ENCODE peak calls at places on chromosomes 1 and 21, in five cellular contexts. X, Z, A, O and B are unnamed samples.

GRCh38 chr1:160667896-160668295 is 21.1 kb upstream of the SLAMF1 start:
- DNase-seq in X (no peak), Z (no peak), A (no peak), O (no peak), B (no peak)

GRCh38 chr21:37396855-37397254 is 30.3 kb downstream of the DYRK1A start:
- DNase-seq in X (no peak), Z (no peak), A (no peak), O (no peak), B (no peak)

GRCh38 chr1:186374313-186375151 is 521 bp downstream of the TPR start:
- DNase-seq in X (no peak), Z (no peak), A (no peak), O (peak; percentile 27), B (peak; percentile 1)

GRCh38 chr1:85611390-85611789 is 30.8 kb downstream of the CCN1 start:
- DNase-seq in X (no peak), Z (peak; percentile 85), A (no peak), O (no peak), B (no peak)

GRCh38 chr1:221891708-221892107 is 149.8 kb upstream of the DUSP10 start:
- DNase-seq in X (no peak), Z (no peak), A (no peak), O (no peak), B (no peak)

GRCh38 chr1:40746344-40747090 is 37.1 kb upstream of the KCNQ4 start:
- DNase-seq in X (no peak), Z (no peak), A (no peak), O (no peak), B (no peak)

GRCh38 chr1:54885237-54885679 is 1.7 kb downstream of the DHCR24 start:
- DNase-seq in X (no peak), Z (no peak), A (no peak), O (no peak), B (no peak)

GRCh38 chr1:151222130-151222529 is 23.8 kb downstream of the PIP5K1A start:
- DNase-seq in X (no peak), Z (no peak), A (no peak), O (no peak), B (no peak)

GRCh38 chr1:85264150-85264549 is 4.7 kb upstream of the C1orf52 start:
- DNase-seq in X (no peak), Z (no peak), A (no peak), O (no peak), B (no peak)

GRCh38 chr1:76547916-76548315 is 319.4 kb upstream of the ST6GALNAC5 start:
- DNase-seq in X (no peak), Z (no peak), A (no peak), O (no peak), B (no peak)

GRCh38 chr1:112625696-112626095 is 6.1 kb downstream of the CAPZA1 start:
- DNase-seq in X (peak; percentile 17), Z (no peak), A (no peak), O (no peak), B (no peak)

GRCh38 chr1:35707253-35708178 is 11.2 kb downstream of the C1orf216 start:
- DNase-seq in X (no peak), Z (no peak), A (no peak), O (peak; percentile 61), B (peak; percentile 39)

GRCh38 chr1:210757677-210758076 is 376.3 kb downstream of the KCNH1 start:
- DNase-seq in X (no peak), Z (no peak), A (no peak), O (no peak), B (no peak)

GRCh38 chr1:90783181-90783580 is 66.1 kb upstream of the BARHL2 start:
- DNase-seq in X (no peak), Z (no peak), A (no peak), O (no peak), B (no peak)

GRCh38 chr1:7407547-7407895 is 363.6 kb upstream of the VAMP3 start:
- DNase-seq in X (no peak), Z (no peak), A (no peak), O (no peak), B (no peak)

GRCh38 chr1:36366091-36366661 is 19.5 kb downstream of the STK40 start:
- DNase-seq in X (no peak), Z (no peak), A (no peak), O (peak; percentile 85), B (peak; percentile 62)

GRCh38 chr1:43659384-43659783 is 9.4 kb downstream of the KDM4A start:
- DNase-seq in X (no peak), Z (no peak), A (no peak), O (no peak), B (no peak)

GRCh38 chr1:50378757-50379156 is 44.5 kb downstream of the DMRTA2 start:
- DNase-seq in X (no peak), Z (no peak), A (no peak), O (no peak), B (no peak)

GRCh38 chr1:30670195-30671060 is 53.0 kb downstream of the MATN1 start:
- DNase-seq in X (no peak), Z (no peak), A (no peak), O (no peak), B (no peak)

GRCh38 chr1:83889707-83890106 is 109.2 kb downstream of the TTLL7 start:
- DNase-seq in X (no peak), Z (no peak), A (no peak), O (no peak), B (no peak)

GRCh38 chr1:200665851-200666250 is 3.9 kb downstream of the DDX59 start:
- DNase-seq in X (no peak), Z (no peak), A (no peak), O (no peak), B (no peak)

GRCh38 chr1:116772648-116773045 is 18.4 kb downstream of the CD2 start:
- DNase-seq in X (no peak), Z (no peak), A (no peak), O (no peak), B (no peak)

GRCh38 chr1:200243042-200243437 is 166.8 kb downstream of the ZNF281 start:
- DNase-seq in X (no peak), Z (no peak), A (no peak), O (no peak), B (no peak)

GRCh38 chr1:79082233-79082632 is 75.7 kb upstream of the ADGRL4 start:
- DNase-seq in X (no peak), Z (no peak), A (no peak), O (no peak), B (no peak)

GRCh38 chr1:24284156-24284471 is 35.0 kb upstream of the GRHL3 start:
- DNase-seq in X (no peak), Z (no peak), A (no peak), O (no peak), B (no peak)

GRCh38 chr1:9281071-9281827 is 11.4 kb upstream of the SPSB1 start:
- DNase-seq in X (no peak), Z (no peak), A (no peak), O (peak; percentile 61), B (no peak)

GRCh38 chr1:197184190-197184589 is 37.7 kb upstream of the ASPM start:
- DNase-seq in X (no peak), Z (no peak), A (no peak), O (no peak), B (no peak)

GRCh38 chr1:226548281-226549093 is at the start of gene STUM:
- DNase-seq in X (no peak), Z (no peak), A (no peak), O (no peak), B (no peak)

DNA sequence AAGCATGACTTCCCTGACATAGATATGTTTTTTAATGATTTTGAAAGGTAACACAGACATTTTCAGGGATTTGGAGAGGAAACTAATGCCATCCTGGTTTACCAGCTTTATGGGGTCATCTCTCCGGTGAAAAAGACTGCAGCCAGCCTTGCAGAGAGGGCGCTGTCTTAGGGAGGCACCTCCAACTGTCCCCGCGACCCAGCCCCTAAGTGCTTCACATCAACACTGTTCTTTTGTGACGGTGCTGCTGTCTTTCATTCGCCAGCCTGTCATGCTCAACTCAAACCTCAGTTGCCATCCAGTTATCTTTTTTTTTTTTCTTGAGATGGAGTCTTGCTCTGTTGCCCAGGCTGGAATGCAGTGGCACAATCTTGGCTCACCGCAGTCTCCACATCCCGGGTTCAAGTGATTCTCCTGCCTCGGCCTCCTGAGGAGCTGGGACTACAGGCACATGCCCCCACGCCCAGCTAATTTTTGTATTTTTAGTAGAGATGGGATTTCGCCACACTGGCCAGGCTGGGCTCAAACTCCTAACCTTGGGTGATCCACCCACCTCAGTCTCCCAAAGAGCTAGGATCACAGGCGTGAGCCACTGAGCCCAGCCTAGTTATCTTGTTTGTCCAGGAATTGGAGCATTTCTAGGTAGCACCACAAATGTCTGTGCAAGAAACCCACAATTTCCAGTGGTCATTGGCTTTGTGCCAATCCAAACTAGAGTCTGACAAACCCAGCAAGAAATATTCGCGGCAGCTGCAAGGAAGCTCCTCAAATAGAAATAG is 24.1 kb downstream of the PDE9A start:
- DNase-seq in X (no peak), Z (no peak), A (no peak), O (peak; percentile 37), B (no peak)
- H3K27ac ChIP-seq in X (no peak overlapping the region), Z (no peak overlapping the region), A (no peak overlapping the region), O (no peak overlapping the region), B (no peak overlapping the region)

GRCh38 chr1:19403256-19403655 is 82.1 kb downstream of the CAPZB start:
- DNase-seq in X (no peak), Z (no peak), A (no peak), O (no peak), B (no peak)

GRCh38 chr1:19400189-19400588 is 85.2 kb downstream of the CAPZB start:
- DNase-seq in X (peak; percentile 49), Z (no peak), A (no peak), O (no peak), B (no peak)

GRCh38 chr1:19404748-19405147 is 80.6 kb downstream of the CAPZB start:
- DNase-seq in X (no peak), Z (no peak), A (no peak), O (no peak), B (no peak)

GRCh38 chr1:19400875-19401854 is 84.2 kb downstream of the CAPZB start:
- DNase-seq in X (no peak), Z (no peak), A (no peak), O (no peak), B (no peak)

GRCh38 chr1:19402031-19402430 is 83.3 kb downstream of the CAPZB start:
- DNase-seq in X (no peak), Z (no peak), A (no peak), O (no peak), B (no peak)
- H3K27ac ChIP-seq in X (peak overlapping the region; percentile 81), Z (no peak overlapping the region), A (no peak overlapping the region), O (no peak overlapping the region), B (no peak overlapping the region)

GRCh38 chr21:32389337-32390015 is 3.3 kb downstream of the URB1 start:
- DNase-seq in X (no peak), Z (no peak), A (no peak), O (no peak), B (no peak)

GRCh38 chr21:32388306-32388705 is 4.5 kb downstream of the URB1 start:
- DNase-seq in X (no peak), Z (no peak), A (no peak), O (no peak), B (no peak)

GRCh38 chr21:32383812-32384211 is 9.0 kb downstream of the URB1 start:
- DNase-seq in X (no peak), Z (no peak), A (no peak), O (no peak), B (no peak)

GRCh38 chr21:32387151-32387550 is 5.7 kb downstream of the URB1 start:
- DNase-seq in X (no peak), Z (no peak), A (no peak), O (no peak), B (no peak)

GRCh38 chr21:32386195-32386870 is 6.5 kb downstream of the URB1 start:
- DNase-seq in X (peak; percentile 28), Z (no peak), A (no peak), O (no peak), B (no peak)
- H3K27ac ChIP-seq in X (peak overlapping the region; percentile 77), Z (no peak overlapping the region), A (no peak overlapping the region), O (no peak overlapping the region), B (no peak overlapping the region)

GRCh38 chr1:3067301-3067670 is 1.7 kb upstream of the PRDM16 start:
- DNase-seq in X (no peak), Z (no peak), A (no peak), O (no peak), B (no peak)
- H3K27ac ChIP-seq in X (peak overlapping the region; percentile 94), Z (no peak overlapping the region), A (peak overlapping the region; percentile 77), O (no peak overlapping the region), B (no peak overlapping the region)